ENCODE peak calls at places on chromosomes 12 and 14, in six cellular contexts. Q is tibial nerve, H is ovary, I is fibroblast of lung, V is heart right ventricle, O is tibial artery. L is an unnamed sample.

GRCh38 chr12:88132387-88132786 is 9.5 kb downstream of the CEP290 start:
- DNase-seq in Q (no peak), H (no peak), I (no peak), V (no peak), O (no peak), L (no peak)

GRCh38 chr12:121626853-121627623 is 708 bp downstream of the ORAI1 start:
- DNase-seq in Q (peak; percentile 44), H (peak; percentile 61), I (peak; percentile 61), V (peak; percentile 52), O (peak; percentile 79), L (peak; percentile 81)

GRCh38 chr12:109393437-109394345 is 46.0 kb downstream of the MYO1H start:
- DNase-seq in Q (peak; percentile 35), H (peak; percentile 43), I (peak; percentile 65), V (no peak), O (no peak), L (peak; percentile 32)

GRCh38 chr12:43104524-43104923 is 447.5 kb downstream of the ADAMTS20 start:
- DNase-seq in Q (no peak), H (no peak), I (peak; percentile 15), V (no peak), O (no peak), L (peak; percentile 80)

GRCh38 chr12:25323774-25324086 is 73.0 kb upstream of the KRAS start:
- DNase-seq in Q (no peak), H (no peak), I (no peak), V (no peak), O (no peak), L (no peak)

GRCh38 chr14:92880351-92880750 is 42.6 kb upstream of the CHGA start:
- DNase-seq in Q (no peak), H (no peak), I (no peak), V (no peak), O (no peak), L (no peak)

GRCh38 chr14:32203928-32204357 is 874 bp upstream of the RNU6-8 start:
- DNase-seq in Q (no peak), H (peak; percentile 33), I (peak; percentile 17), V (no peak), O (no peak), L (peak; percentile 16)

GRCh38 chr14:87805315-87805723 is 187.7 kb downstream of the GALC start:
- DNase-seq in Q (peak; percentile 14), H (no peak), I (no peak), V (peak; percentile 25), O (no peak), L (peak; percentile 39)

GRCh38 chr12:125120566-125120965 is 55.3 kb downstream of the AACS start:
- DNase-seq in Q (no peak), H (no peak), I (no peak), V (no peak), O (no peak), L (no peak)

GRCh38 chr14:75068294-75069020 is 984 bp upstream of the ZC2HC1C start:
- DNase-seq in Q (no peak), H (no peak), I (no peak), V (no peak), O (no peak), L (no peak)

GRCh38 chr14:75069811-75070145 is 337 bp downstream of the ZC2HC1C start:
- DNase-seq in Q (peak; percentile 32), H (no peak), I (no peak), V (no peak), O (no peak), L (no peak)

GRCh38 chr14:75064205-75064567 is 362 bp upstream of the ACYP1 start:
- DNase-seq in Q (no peak), H (no peak), I (no peak), V (no peak), O (no peak), L (no peak)

GRCh38 chr14:75069021-75069810 is at the start of gene ZC2HC1C:
- DNase-seq in Q (peak; percentile 93), H (peak; percentile 98), I (peak; percentile 93), V (peak; percentile 99), O (peak; percentile 98), L (peak; percentile 92)

DNA sequence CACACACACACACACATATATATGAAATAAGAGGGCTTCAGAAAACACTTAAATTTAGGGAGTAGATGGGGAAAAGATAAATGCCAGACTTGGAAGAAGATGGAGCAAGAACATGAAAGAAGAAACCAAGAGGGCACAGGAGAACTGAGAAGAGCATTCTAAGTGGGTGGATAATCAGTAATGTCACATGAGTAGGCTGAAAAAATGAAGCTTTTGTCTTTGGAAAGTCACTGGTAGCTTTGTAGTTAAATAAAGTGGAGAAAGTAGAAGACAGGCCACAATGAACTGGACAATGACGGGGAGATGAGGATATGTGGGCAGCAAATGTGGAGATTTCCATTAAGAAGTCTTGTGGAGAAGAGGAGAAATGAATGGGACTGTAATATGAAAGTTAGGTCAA is 2.2 kb upstream of the ZC2HC1C start:
- DNase-seq in Q (no peak), H (no peak), I (no peak), V (no peak), O (no peak), L (no peak)
- H3K4me3 ChIP-seq in Q (no peak overlapping the region), H (no peak overlapping the region), I (no peak overlapping the region), V (no peak overlapping the region), O (no peak overlapping the region), L (no peak overlapping the region)

GRCh38 chr12:4030938-4031702 is 157.9 kb upstream of the PARP11 start:
- DNase-seq in Q (peak; percentile 77), H (peak; percentile 84), I (peak; percentile 98), V (peak; percentile 84), O (peak; percentile 97), L (peak; percentile 98)

GRCh38 chr12:4027412-4027811 is 154.2 kb upstream of the PARP11 start:
- DNase-seq in Q (no peak), H (no peak), I (no peak), V (no peak), O (no peak), L (no peak)

GRCh38 chr12:4032906-4033628 is 159.9 kb upstream of the PARP11 start:
- DNase-seq in Q (no peak), H (no peak), I (peak; percentile 13), V (no peak), O (no peak), L (peak; percentile 63)

GRCh38 chr12:4034926-4035325 is 161.7 kb upstream of the PARP11 start:
- DNase-seq in Q (no peak), H (no peak), I (peak; percentile 73), V (no peak), O (no peak), L (peak; percentile 69)

DNA sequence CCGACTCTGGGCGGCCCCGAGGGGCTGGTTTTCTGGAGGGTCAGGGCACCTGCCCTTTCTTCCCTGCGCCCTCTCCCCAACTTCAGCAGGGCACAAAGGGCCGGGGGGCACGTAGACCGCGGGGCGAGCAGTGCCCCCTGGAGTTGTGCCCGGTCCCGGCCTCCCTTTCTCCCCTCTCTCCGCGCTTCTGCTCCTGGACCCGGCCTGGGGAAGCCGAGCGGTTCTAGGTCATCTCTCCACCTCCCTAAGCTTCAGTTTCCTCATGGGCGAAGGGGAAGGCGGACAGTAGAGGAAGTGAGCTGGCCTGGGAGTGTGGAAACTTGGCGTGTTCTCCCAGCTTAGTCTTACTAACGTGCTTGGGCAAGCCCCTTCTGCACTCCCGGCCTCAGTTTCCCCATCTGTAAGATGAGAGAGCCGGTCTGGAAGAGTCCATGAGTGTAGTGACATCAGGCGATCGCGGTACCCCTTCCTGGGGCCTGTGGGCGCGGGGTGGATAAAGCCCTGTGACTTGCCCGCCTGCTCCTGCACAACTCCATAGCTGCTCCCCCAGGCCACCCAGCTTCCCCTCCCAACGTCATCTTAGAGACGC is 158.6 kb upstream of the PARP11 start:
- DNase-seq in Q (peak; percentile 25), H (peak; percentile 17), I (no peak), V (peak; percentile 14), O (peak; percentile 72), L (no peak)
- H3K4me3 ChIP-seq in Q (peak overlapping the region; percentile 56), H (peak overlapping the region; percentile 20), I (no peak overlapping the region), V (peak overlapping the region; percentile 61), O (peak overlapping the region; percentile 57), L (no peak overlapping the region)

GRCh38 chr12:65882504-65882903 is 58.2 kb downstream of the HMGA2 start:
- DNase-seq in Q (no peak), H (peak; percentile 46), I (peak; percentile 47), V (no peak), O (no peak), L (peak; percentile 63)
- H3K4me3 ChIP-seq in Q (peak overlapping the region; percentile 38), H (peak overlapping the region; percentile 43), I (peak overlapping the region; percentile 60), V (peak overlapping the region; percentile 53), O (peak overlapping the region; percentile 23), L (peak overlapping the region; percentile 56)

GRCh38 chr14:23494223-23494622 is 24.7 kb downstream of the NGDN start:
- DNase-seq in Q (no peak), H (no peak), I (no peak), V (no peak), O (no peak), L (peak; percentile 12)
- H3K4me3 ChIP-seq in Q (no peak overlapping the region), H (no peak overlapping the region), I (no peak overlapping the region), V (no peak overlapping the region), O (no peak overlapping the region), L (no peak overlapping the region)

DNA sequence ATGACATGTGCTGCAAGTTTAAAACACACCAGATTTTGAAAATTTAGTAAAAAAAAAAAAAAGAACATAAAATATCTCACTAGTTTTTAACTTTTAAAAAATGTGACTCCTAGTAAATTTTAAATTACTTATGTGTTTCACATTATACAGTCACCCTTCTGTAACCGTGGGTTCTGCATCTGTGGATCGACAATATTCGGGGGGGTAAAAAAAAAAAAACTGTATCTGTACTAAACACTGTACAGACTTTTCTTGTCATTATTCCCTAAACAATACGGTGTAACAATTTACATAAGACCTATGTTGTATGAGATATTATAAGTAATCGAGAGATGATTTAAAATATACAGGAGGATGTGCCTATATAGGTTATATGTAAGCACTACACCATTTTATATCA is 3.2 kb downstream of the DDX24 start:
- DNase-seq in Q (no peak), H (no peak), I (no peak), V (no peak), O (no peak), L (no peak)
- H3K4me3 ChIP-seq in Q (no peak overlapping the region), H (peak overlapping the region; percentile 99), I (peak overlapping the region; percentile 40), V (peak overlapping the region; percentile 97), O (peak overlapping the region; percentile 83), L (peak overlapping the region; percentile 10)

GRCh38 chr12:3200779-3201738 is 123.9 kb downstream of the TSPAN9 start:
- DNase-seq in Q (no peak), H (no peak), I (peak; percentile 9), V (no peak), O (no peak), L (peak; percentile 46)

GRCh38 chr12:3203713-3204112 is 126.5 kb downstream of the TSPAN9 start:
- DNase-seq in Q (no peak), H (no peak), I (no peak), V (no peak), O (no peak), L (no peak)

GRCh38 chr12:3200032-3200617 is 122.9 kb downstream of the TSPAN9 start:
- DNase-seq in Q (no peak), H (peak; percentile 51), I (peak; percentile 50), V (peak; percentile 62), O (no peak), L (peak; percentile 79)

GRCh38 chr12:3202734-3203446 is 125.7 kb downstream of the TSPAN9 start:
- DNase-seq in Q (peak; percentile 75), H (peak; percentile 72), I (peak; percentile 41), V (peak; percentile 78), O (no peak), L (no peak)

GRCh38 chr12:3201741-3202500 is 124.7 kb downstream of the TSPAN9 start:
- DNase-seq in Q (no peak), H (no peak), I (no peak), V (no peak), O (no peak), L (no peak)
- H3K4me3 ChIP-seq in Q (no peak overlapping the region), H (no peak overlapping the region), I (no peak overlapping the region), V (peak overlapping the region; percentile 50), O (no peak overlapping the region), L (no peak overlapping the region)

DNA sequence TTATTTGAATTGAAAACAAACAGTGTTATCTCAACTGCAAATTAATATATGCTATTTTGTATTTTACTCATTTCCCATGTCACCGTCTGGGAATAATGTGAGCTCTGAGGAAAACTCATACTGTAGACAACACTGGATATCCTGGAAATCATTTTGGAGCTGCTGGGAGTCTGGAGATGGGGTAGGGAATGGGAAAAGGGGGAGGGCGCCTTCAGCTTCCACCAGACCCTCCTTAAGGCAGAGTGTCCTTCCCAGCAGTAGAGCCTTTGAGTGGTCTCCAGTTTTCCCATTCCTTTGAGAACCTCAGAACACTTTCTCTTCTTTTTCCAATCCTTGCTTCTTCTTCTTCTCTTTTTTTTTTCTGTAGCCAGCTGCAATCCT is 5.4 kb upstream of the LRIG3 start:
- DNase-seq in Q (no peak), H (no peak), I (no peak), V (no peak), O (no peak), L (no peak)
- H3K4me3 ChIP-seq in Q (no peak overlapping the region), H (no peak overlapping the region), I (no peak overlapping the region), V (no peak overlapping the region), O (no peak overlapping the region), L (no peak overlapping the region)

L was measured in foreskin fibroblast.